ENCODE peak calls at places on chromosomes 4 and X, in ten cellular contexts. V, J, X, C, W, Q, U, D, S and R are unnamed samples.

GRCh38 chr4:152992027-152992426 is 55.9 kb downstream of the FHDC1 start:
- DNase-seq in V (no peak), J (no peak), S (no peak), C (no peak), D (no peak), X (no peak), W (peak; percentile 33), U (no peak), Q (no peak), R (no peak)

GRCh38 chrX:129559800-129560199 is 19.7 kb downstream of the OCRL start:
- DNase-seq in Q (no peak), W (no peak), D (no peak), S (no peak), X (no peak), C (no peak), U (no peak), J (no peak), V (no peak), R (no peak)

GRCh38 chr4:157217708-157218107 is 2.8 kb upstream of the GRIA2 start:
- DNase-seq in X (no peak), U (peak; percentile 45), D (peak; percentile 58), J (peak; percentile 44), S (no peak), C (no peak), V (no peak), Q (no peak), W (no peak), R (peak; percentile 3)

GRCh38 chr4:150305995-150306394 is 227.8 kb downstream of the DCLK2 start:
- DNase-seq in S (no peak), Q (no peak), J (peak; percentile 59), U (peak; percentile 64), W (no peak), V (no peak), X (no peak), C (no peak), D (peak; percentile 81), R (peak; percentile 58)

GRCh38 chr4:93658443-93658842 is 170.1 kb upstream of the ATOH1 start:
- DNase-seq in W (no peak), Q (no peak), C (no peak), V (no peak), J (no peak), D (no peak), S (no peak), U (no peak), X (no peak), R (peak; percentile 43)

GRCh38 chr4:32775049-32775448 is 2054.9 kb downstream of the PCDH7 start:
- DNase-seq in V (no peak), D (peak; percentile 0), U (peak; percentile 11), Q (no peak), W (no peak), S (peak; percentile 43), C (no peak), X (no peak), J (peak; percentile 17), R (peak; percentile 37)

GRCh38 chrX:109281478-109282275 is 200.2 kb downstream of the GUCY2F start:
- DNase-seq in Q (no peak), C (no peak), X (peak; percentile 10), D (no peak), W (no peak), V (no peak), S (no peak), U (peak; percentile 43), J (no peak), R (no peak)

GRCh38 chr4:71609159-71609558 is 174.7 kb downstream of the GC start:
- DNase-seq in S (no peak), J (no peak), W (no peak), Q (no peak), C (no peak), D (peak; percentile 51), X (no peak), V (no peak), U (no peak), R (no peak)